ENCODE peak calls at places on chromosomes 16 and 17, in four cellular contexts. P is DND-41; S is heart right ventricle; U is CD8-positive, alpha-beta T cell. K is an unnamed sample.

GRCh38 chr16:49463529-49463928 is 89.9 kb downstream of the C16orf78 start:
- DNase-seq in P (peak), S (no peak), U (peak), K (peak)

GRCh38 chr17:68783861-68784260 is 171.3 kb downstream of the ABCA8 start:
- DNase-seq in P (no peak), S (no peak), U (no peak), K (no peak)

GRCh38 chr16:83513006-83513755 is 294.6 kb upstream of the HSBP1 start:
- DNase-seq in P (no peak), S (no peak), U (no peak), K (no peak)

GRCh38 chr17:18280239-18280638 is 19.8 kb downstream of the MIEF2 start:
- DNase-seq in P (no peak), S (no peak), U (no peak), K (no peak)

GRCh38 chr17:2125013-2125535 is 70.2 kb downstream of the HIC1 start:
- DNase-seq in P (no peak), S (no peak), U (no peak), K (no peak)

GRCh38 chr16:61412562-61412961 is 623.7 kb downstream of the CDH8 start:
- DNase-seq in P (no peak), S (no peak), U (no peak), K (no peak)

GRCh38 chr17:10768766-10769383 is 35.0 kb downstream of the TMEM238L start:
- DNase-seq in P (no peak), S (no peak), U (no peak), K (no peak)

GRCh38 chr16:51290410-51290809 is 139.3 kb upstream of the SALL1 start:
- DNase-seq in P (no peak), S (no peak), U (no peak), K (no peak)

GRCh38 chr16:50323335-50324011 is 45.3 kb downstream of the BRD7 start:
- DNase-seq in P (no peak), S (no peak), U (no peak), K (no peak)

GRCh38 chr17:61251939-61252865 is 147.4 kb upstream of the TBX2 start:
- DNase-seq in P (no peak), S (peak), U (peak), K (no peak)

GRCh38 chr16:668519-669171 is 713 bp downstream of the RHOT2 start:
- DNase-seq in P (no peak), S (no peak), U (no peak), K (no peak)

DNA sequence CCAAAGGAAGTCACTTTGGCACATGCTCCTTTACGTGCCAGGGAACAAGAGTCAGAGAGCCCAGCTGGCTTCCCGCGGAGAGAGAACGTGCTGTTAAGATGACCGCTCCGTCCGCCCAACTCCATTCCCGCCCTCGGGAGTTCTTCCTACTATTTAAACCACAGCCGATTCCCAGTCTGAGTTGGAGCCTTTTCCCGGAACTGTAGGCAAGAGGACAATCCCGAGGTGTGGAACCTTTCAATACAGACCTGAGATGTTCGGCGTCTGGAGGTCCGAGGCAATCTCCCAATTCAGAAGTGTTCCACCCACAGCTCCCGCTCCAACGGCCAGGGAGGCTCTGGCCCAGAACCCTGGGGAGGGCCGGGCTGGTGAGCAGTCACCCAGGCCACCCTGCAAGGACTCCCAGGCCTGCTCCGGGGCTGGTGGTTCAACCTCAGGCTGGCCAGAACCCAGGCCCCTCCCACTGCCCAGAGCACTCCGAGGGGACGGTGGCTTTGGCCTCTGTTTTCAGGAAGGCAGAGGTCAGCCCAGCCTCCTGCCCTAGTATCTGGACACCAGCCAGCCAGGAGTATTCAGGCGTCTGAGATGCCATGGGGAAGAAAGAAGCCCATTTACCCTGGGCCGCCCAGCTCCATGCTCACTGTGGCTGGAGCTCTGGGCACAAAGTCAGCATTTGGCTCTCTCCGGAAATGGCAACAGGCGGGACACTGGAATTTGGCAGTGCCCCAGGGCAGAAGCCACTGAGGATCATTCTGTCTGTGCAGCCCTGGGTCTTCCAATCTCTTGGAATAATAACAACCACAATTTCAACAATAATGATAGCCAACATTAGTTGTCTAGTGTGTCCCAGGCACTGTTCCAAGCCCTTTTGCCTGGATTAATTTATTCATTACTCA is 21.4 kb downstream of the EMP2 start:
- DNase-seq in P (no peak), S (peak), U (no peak), K (no peak)
- H3K4me3 ChIP-seq in P (no peak), S (peak), U (no peak), K (no peak)

GRCh38 chr16:53081032-53081424 is 26.2 kb downstream of the CHD9 start:
- DNase-seq in P (no peak), S (no peak), U (no peak), K (no peak)
- H3K4me3 ChIP-seq in P (no peak), S (no peak), U (no peak), K (no peak)

GRCh38 chr16:24975428-24975889 is 39.7 kb downstream of the ARHGAP17 start:
- DNase-seq in P (no peak), S (no peak), U (no peak), K (no peak)

GRCh38 chr16:24976061-24976779 is 38.9 kb downstream of the ARHGAP17 start:
- DNase-seq in P (no peak), S (no peak), U (no peak), K (no peak)

GRCh38 chr16:24978370-24978914 is 36.7 kb downstream of the ARHGAP17 start:
- DNase-seq in P (no peak), S (no peak), U (no peak), K (no peak)

GRCh38 chr16:24977673-24978065 is 37.5 kb downstream of the ARHGAP17 start:
- DNase-seq in P (no peak), S (no peak), U (no peak), K (no peak)

DNA sequence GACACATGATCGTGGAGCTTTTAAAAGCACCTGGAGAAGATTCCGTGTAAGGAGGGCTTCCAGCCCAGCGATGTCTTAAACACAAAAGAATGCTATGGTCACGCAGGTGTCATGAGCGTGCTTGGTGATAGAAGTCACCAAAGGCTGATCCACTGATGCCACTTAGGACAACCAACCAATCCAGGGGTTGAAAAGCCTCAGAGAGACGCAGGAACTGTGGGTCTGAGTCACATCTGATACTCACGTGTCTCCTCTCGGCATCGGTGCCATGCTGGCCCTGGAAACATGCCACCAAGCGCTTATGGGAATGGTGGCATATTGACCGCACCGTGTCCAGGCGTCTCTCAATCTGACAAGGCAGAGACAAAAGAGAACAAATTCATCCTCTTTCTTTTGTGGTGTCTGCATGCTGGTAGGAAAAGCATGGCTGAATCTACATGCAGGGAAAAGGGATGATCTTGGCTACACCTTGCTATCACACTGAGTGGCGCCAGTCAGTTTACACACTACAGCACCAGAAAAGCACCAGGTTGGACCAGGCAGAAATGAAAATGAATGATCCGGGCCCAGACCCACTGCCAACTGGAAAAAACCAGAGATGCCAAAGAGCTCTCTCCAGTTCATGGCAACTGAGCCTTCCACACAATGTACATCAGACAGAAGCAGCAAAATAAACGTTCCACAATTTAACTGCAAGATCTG is 38.0 kb downstream of the ARHGAP17 start:
- DNase-seq in P (no peak), S (no peak), U (no peak), K (no peak)
- H3K4me3 ChIP-seq in P (no peak), S (no peak), U (no peak), K (no peak)

GRCh38 chr17:36602030-36602737 is 801 bp downstream of the MRM1 start:
- DNase-seq in P (peak), S (no peak), U (peak), K (no peak)

GRCh38 chr17:36600936-36601302 is 464 bp upstream of the MRM1 start:
- DNase-seq in P (no peak), S (no peak), U (no peak), K (peak)

GRCh38 chr17:36601303-36602029 is at the start of gene MRM1:
- DNase-seq in P (peak), S (peak), U (peak), K (peak)

GRCh38 chr17:36600477-36600876 is 906 bp upstream of the MRM1 start:
- DNase-seq in P (no peak), S (no peak), U (no peak), K (no peak)

GRCh38 chr17:36602924-36603384 is 1.6 kb downstream of the MRM1 start:
- DNase-seq in P (peak), S (peak), U (peak), K (peak)
- H3K4me3 ChIP-seq in P (peak), S (no peak), U (peak), K (peak)

K was measured in Jurkat, Clone E6-1.